ENCODE peak calls at places on chromosomes 2 and 18, in ten cellular contexts. Y, H, Q, L, A, V, B, R, P and D are unnamed samples.

GRCh38 chr18:29188760-29189159 is 1011.8 kb upstream of the CDH2 start:
- ATAC-seq in V (no peak), B (no peak), A (no peak), P (no peak), H (no peak), L (no peak), Y (no peak), R (no peak), Q (peak), D (no peak)

GRCh38 chr2:95043300-95043786 is 17.8 kb downstream of the MAL start:
- ATAC-seq in A (peak), R (no peak), Q (peak), L (peak), Y (peak), B (peak), H (peak), V (no peak), P (peak), D (peak)

GRCh38 chr2:114006460-114006859 is 116.6 kb downstream of the ACTR3 start:
- ATAC-seq in Y (no peak), B (no peak), L (no peak), P (no peak), R (no peak), Q (no peak), V (no peak), A (peak), H (no peak), D (no peak)

GRCh38 chr18:35050004-35050623 is 8.9 kb downstream of the MAPRE2 start:
- ATAC-seq in P (peak), V (peak), Y (peak), B (no peak), R (peak), Q (no peak), A (no peak), L (peak), H (peak), D (peak)

GRCh38 chr2:173231042-173231441 is 123.6 kb upstream of the CDCA7 start:
- ATAC-seq in A (peak), H (no peak), Y (peak), B (no peak), R (no peak), Q (no peak), V (no peak), L (peak), P (peak), D (no peak)

GRCh38 chr2:38622210-38622609 is 19.5 kb upstream of the HNRNPLL start:
- ATAC-seq in L (peak), P (peak), Q (no peak), Y (no peak), V (no peak), R (no peak), B (no peak), A (no peak), H (no peak), D (no peak)

GRCh38 chr2:172830482-172830881 is 94.8 kb downstream of the RAPGEF4 start:
- ATAC-seq in Y (no peak), B (no peak), R (no peak), L (peak), P (no peak), V (no peak), Q (no peak), H (no peak), A (no peak), D (no peak)

GRCh38 chr2:219727771-219728429 is 100.5 kb downstream of the SLC4A3 start:
- ATAC-seq in Q (peak), Y (no peak), R (no peak), V (no peak), A (no peak), H (peak), L (no peak), B (no peak), P (peak), D (peak)

GRCh38 chr2:59383473-59383872 is 1142.3 kb upstream of the FANCL start:
- ATAC-seq in P (no peak), Y (peak), Q (no peak), A (no peak), H (no peak), R (no peak), B (no peak), L (no peak), V (no peak), D (no peak)

GRCh38 chr2:128261245-128262128 is 57.2 kb downstream of the HS6ST1 start:
- ATAC-seq in Y (no peak), L (no peak), Q (no peak), P (peak), A (no peak), V (no peak), H (no peak), R (no peak), B (peak), D (peak)

GRCh38 chr18:55275042-55275897 is 312.7 kb downstream of the TCF4 start:
- ATAC-seq in V (no peak), B (no peak), R (no peak), H (peak), A (no peak), Q (peak), Y (no peak), L (peak), P (peak), D (peak)

GRCh38 chr2:96806468-96807126 is 9.5 kb upstream of the CNNM3 start:
- ATAC-seq in R (peak), V (peak), L (no peak), P (no peak), B (no peak), Y (no peak), A (peak), Q (no peak), H (no peak), D (no peak)

GRCh38 chr18:75839041-75839440 is 411.5 kb upstream of the SMIM21 start:
- ATAC-seq in H (no peak), R (no peak), Q (no peak), P (no peak), L (no peak), Y (no peak), A (no peak), B (no peak), V (no peak), D (no peak)

GRCh38 chr18:68533641-68534040 is 181.3 kb downstream of the TMX3 start:
- ATAC-seq in R (no peak), V (no peak), L (no peak), A (no peak), H (no peak), Q (no peak), B (no peak), Y (no peak), P (no peak), D (no peak)

GRCh38 chr2:131493199-131494018 is 1.2 kb upstream of the MZT2A start:
- ATAC-seq in V (peak), H (peak), B (peak), L (no peak), Q (peak), A (peak), Y (peak), P (peak), R (peak), D (no peak)

GRCh38 chr2:120548627-120549026 is 187.0 kb upstream of the GLI2 start:
- ATAC-seq in H (no peak), P (peak), Y (no peak), A (no peak), R (no peak), L (peak), V (no peak), Q (no peak), B (no peak), D (no peak)

GRCh38 chr2:157876771-157877108 is 610 bp upstream of the ACVR1 start:
- ATAC-seq in L (no peak), V (no peak), H (no peak), Y (no peak), P (no peak), Q (no peak), B (no peak), R (no peak), A (no peak), D (no peak)

GRCh38 chr2:178761759-178762371 is 45.4 kb downstream of the TTN start:
- ATAC-seq in Q (peak), B (no peak), V (peak), P (no peak), Y (peak), A (peak), H (no peak), R (peak), L (peak), D (no peak)

GRCh38 chr2:152566728-152567069 is 150.6 kb downstream of the PRPF40A start:
- ATAC-seq in L (peak), H (no peak), R (no peak), B (no peak), P (no peak), V (no peak), A (no peak), Q (no peak), Y (peak), D (no peak)